ENCODE peak calls at places on chromosome 1, in ten cellular contexts. H is mesothelial cell of epicardium, Q is left ventricle myocardium inferior, T is left ventricle myocardium superior, J is lower lobe of right lung, G is fibroblast of mammary gland, I is Caki2, L is psoas muscle, U is AG08395, Y is C1 segment of cervical spinal cord. N is an unnamed sample.

GRCh38 chr1:17207966-17208418 is 3.1 kb downstream of the PADI1 start:
- DNase-seq in Q (no peak), L (peak; percentile 23), U (peak; percentile 73), Y (no peak), J (no peak), H (no peak), T (no peak), I (no peak), G (peak; percentile 75), N (no peak)

GRCh38 chr1:216261631-216262030 is 161.6 kb downstream of the USH2A start:
- DNase-seq in Q (no peak), Y (no peak), J (no peak), U (no peak), T (no peak), I (no peak), G (no peak), L (no peak), H (no peak), N (no peak)

GRCh38 chr1:154193821-154194220 is 1.9 kb upstream of the TPM3 start:
- DNase-seq in H (no peak), Y (no peak), Q (no peak), T (no peak), G (peak; percentile 36), U (no peak), L (peak; percentile 87), J (no peak), I (no peak), N (no peak)

GRCh38 chr1:55215194-55216021 is at the start of gene USP24:
- DNase-seq in Y (peak; percentile 73), Q (peak; percentile 83), I (peak; percentile 85), J (peak; percentile 91), L (peak; percentile 90), G (peak; percentile 55), H (peak; percentile 82), U (peak; percentile 85), T (peak; percentile 89), N (peak; percentile 81)

GRCh38 chr1:983736-984475 is 2.0 kb upstream of the PERM1 start:
- DNase-seq in Y (no peak), L (peak; percentile 81), U (peak; percentile 73), J (no peak), Q (peak; percentile 55), I (no peak), H (peak; percentile 82), G (no peak), T (peak; percentile 71), N (no peak)

GRCh38 chr1:202107321-202107761 is 15.4 kb upstream of the GPR37L1 start:
- DNase-seq in Q (peak; percentile 78), L (no peak), G (no peak), U (no peak), J (peak; percentile 68), H (no peak), T (peak; percentile 87), I (peak; percentile 66), Y (no peak), N (no peak)

GRCh38 chr1:235326719-235327558 is 1.0 kb downstream of the ARID4B start:
- DNase-seq in I (peak; percentile 43), L (peak; percentile 63), U (no peak), Y (peak; percentile 30), G (no peak), T (peak; percentile 54), Q (peak; percentile 34), H (peak; percentile 52), J (peak; percentile 60), N (peak; percentile 34)

GRCh38 chr1:227891955-227892871 is 55.5 kb downstream of the WNT9A start:
- DNase-seq in G (no peak), J (peak; percentile 40), T (peak; percentile 31), H (peak; percentile 56), I (no peak), Q (no peak), U (no peak), L (peak; percentile 41), Y (no peak), N (no peak)

GRCh38 chr1:194818674-194819073 is 1632.3 kb upstream of the B3GALT2 start:
- DNase-seq in T (no peak), H (no peak), L (no peak), J (no peak), I (no peak), G (no peak), Q (no peak), Y (no peak), U (no peak), N (no peak)